ENCODE peak calls at places on chromosomes 3 and 15, in ten cellular contexts. S is spleen, M is A549, A is tibial nerve, P is transverse colon, U is ovary, K is HCT116, V is stomach, I is testis, F is K562. Q is an unnamed sample.

GRCh38 chr3:184343200-184343876 is 5.9 kb downstream of the FAM131A start:
- DNase-seq in M (no peak), S (no peak), F (no peak), K (no peak), U (no peak), V (no peak), I (no peak), P (no peak), A (no peak), Q (no peak)

GRCh38 chr3:118505784-118506183 is 528.9 kb downstream of the IGSF11 start:
- DNase-seq in U (no peak), K (no peak), S (no peak), P (no peak), V (no peak), A (no peak), M (no peak), I (no peak), F (no peak), Q (no peak)

GRCh38 chr15:33007295-33007855 is 187.1 kb downstream of the FMN1 start:
- DNase-seq in F (peak), U (no peak), A (no peak), S (no peak), V (no peak), P (no peak), I (no peak), M (peak), K (peak), Q (no peak)

GRCh38 chr3:28915711-28916481 is 365.0 kb upstream of the RBMS3 start:
- DNase-seq in K (peak), F (no peak), V (peak), U (no peak), P (peak), A (no peak), I (peak), S (no peak), M (peak), Q (no peak)

GRCh38 chr15:91793771-91794170 is 59.7 kb upstream of the SLCO3A1 start:
- DNase-seq in S (no peak), I (no peak), U (no peak), V (no peak), P (no peak), A (no peak), M (no peak), K (no peak), F (no peak), Q (no peak)

GRCh38 chr3:127410137-127410488 is 122.3 kb upstream of the PRR20G start:
- DNase-seq in P (no peak), F (no peak), K (no peak), V (peak), A (no peak), M (no peak), S (peak), I (no peak), U (no peak), Q (peak)

GRCh38 chr15:25184356-25185155 is 229.8 kb downstream of the SNRPN start:
- DNase-seq in U (no peak), K (no peak), V (no peak), F (no peak), I (no peak), M (no peak), S (peak), A (no peak), P (no peak), Q (no peak)

GRCh38 chr15:96699871-96700401 is 369.4 kb downstream of the NR2F2 start:
- DNase-seq in F (no peak), S (no peak), K (no peak), A (no peak), V (no peak), I (no peak), U (no peak), M (no peak), P (no peak), Q (no peak)

GRCh38 chr3:151171145-151171544 is 31.9 kb downstream of the GPR171 start:
- DNase-seq in V (no peak), M (no peak), A (no peak), U (no peak), P (peak), S (no peak), K (no peak), F (no peak), I (no peak), Q (peak)

GRCh38 chr3:12854550-12854949 is 13.2 kb upstream of the RPL32 start:
- DNase-seq in K (no peak), P (no peak), A (no peak), V (no peak), I (peak), S (no peak), F (no peak), U (no peak), M (no peak), Q (no peak)

GRCh38 chr15:42736178-42736792 is 643 bp downstream of the CDAN1 start:
- DNase-seq in P (no peak), V (no peak), M (peak), U (peak), F (peak), I (no peak), K (no peak), A (no peak), S (no peak), Q (no peak)

GRCh38 chr3:77459926-77460325 is 420.0 kb downstream of the ROBO2 start:
- DNase-seq in V (no peak), I (no peak), F (no peak), U (no peak), A (no peak), S (no peak), M (no peak), P (no peak), K (no peak), Q (no peak)

GRCh38 chr15:82624438-82624837 is 22.7 kb downstream of the CPEB1 start:
- DNase-seq in A (no peak), P (no peak), M (no peak), U (no peak), V (no peak), K (no peak), S (no peak), I (no peak), F (no peak), Q (no peak)

GRCh38 chr3:127655641-127656040 is 17.1 kb upstream of the ABTB1 start:
- DNase-seq in A (no peak), S (no peak), U (no peak), F (no peak), I (no peak), K (no peak), M (no peak), V (no peak), P (no peak), Q (no peak)

GRCh38 chr3:23594897-23595670 is 210.7 kb upstream of the UBE2E1 start:
- DNase-seq in S (no peak), P (no peak), K (no peak), F (no peak), A (no peak), I (no peak), M (no peak), V (no peak), U (no peak), Q (no peak)

GRCh38 chr15:57947781-57948180 is 117.7 kb downstream of the ALDH1A2 start:
- DNase-seq in M (no peak), F (no peak), I (peak), U (peak), V (no peak), K (no peak), A (no peak), P (no peak), S (no peak), Q (no peak)

GRCh38 chr3:38574411-38575278 is 74.8 kb downstream of the SCN5A start:
- DNase-seq in A (no peak), F (no peak), U (no peak), P (no peak), K (no peak), M (no peak), I (peak), V (peak), S (peak), Q (peak)

GRCh38 chr3:122943828-122944190 is 83.8 kb downstream of the SEMA5B start:
- DNase-seq in V (no peak), I (no peak), F (no peak), M (no peak), P (no peak), A (no peak), K (no peak), U (no peak), S (peak), Q (no peak)

GRCh38 chr15:64229129-64229724 is 66.4 kb upstream of the PPIB start:
- DNase-seq in A (no peak), P (no peak), F (no peak), V (no peak), K (no peak), S (no peak), M (no peak), I (no peak), U (no peak), Q (no peak)

GRCh38 chr3:9767418-9767817 is 2.3 kb downstream of the CAMK1 start:
- DNase-seq in K (no peak), F (no peak), M (no peak), V (no peak), U (no peak), S (no peak), A (no peak), P (no peak), I (no peak), Q (no peak)

GRCh38 chr15:48966595-48967301 is 3.0 kb upstream of the SHC4 start:
- DNase-seq in M (no peak), A (no peak), U (no peak), F (no peak), I (no peak), P (no peak), K (no peak), V (no peak), S (no peak), Q (no peak)

DNA sequence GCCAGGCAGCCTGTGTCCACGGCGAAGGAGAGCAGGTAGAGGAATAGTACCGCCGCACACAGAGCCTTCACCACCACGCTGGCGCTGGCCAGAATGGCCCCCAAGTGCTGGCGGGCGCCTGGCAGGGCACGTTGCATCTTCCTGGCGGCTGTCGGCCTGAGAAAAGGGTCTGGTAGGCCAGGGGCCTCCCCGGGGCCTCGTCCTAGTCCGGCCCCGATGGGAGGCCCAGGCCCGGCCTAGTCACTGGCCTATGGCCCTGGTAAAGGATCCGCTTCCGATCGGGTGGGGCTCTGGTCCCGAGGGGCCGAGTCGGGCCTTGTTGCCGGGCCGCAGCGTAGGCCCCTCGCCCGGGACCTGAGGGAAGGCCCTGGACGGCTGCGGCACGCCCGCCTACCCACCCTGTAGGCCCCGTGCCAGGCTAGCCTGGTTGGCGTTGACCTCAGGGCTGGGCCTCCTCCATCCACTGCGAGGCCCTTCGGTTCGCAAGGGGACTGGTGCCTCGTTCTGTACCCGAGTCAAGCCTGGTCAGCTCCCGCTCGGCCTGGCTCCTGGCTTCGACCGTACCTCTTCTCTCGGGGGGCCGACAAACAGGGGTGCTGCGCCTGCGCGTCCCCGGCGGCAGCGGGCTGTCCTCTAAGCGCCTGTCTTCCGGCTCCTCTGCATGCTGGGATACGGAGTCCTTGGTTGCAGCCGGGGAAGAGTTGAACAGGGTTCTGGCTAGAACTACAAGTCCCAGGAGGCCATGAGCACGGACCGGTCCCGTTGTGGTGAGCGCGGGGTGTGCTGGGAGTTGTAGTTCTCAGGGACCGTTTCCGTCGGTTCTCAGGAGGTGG is at the start of gene TMEM115:
- DNase-seq in P (peak), S (peak), U (peak), V (peak), K (peak), A (peak), F (peak), M (peak), I (peak), Q (peak)
- TF ChIP-seq POLR2A in P (peak), S (no peak), U (peak), V (no peak), K (no peak), A (peak), F (peak), M (peak), I (no peak), Q (peak)

GRCh38 chr15:86236721-86237121 is 157.1 kb downstream of the AGBL1 start:
- DNase-seq in M (no peak), K (no peak), V (no peak), A (no peak), U (no peak), S (no peak), F (no peak), I (no peak), P (no peak), Q (no peak)

GRCh38 chr15:86229306-86229705 is 149.6 kb downstream of the AGBL1 start:
- DNase-seq in A (no peak), I (no peak), M (no peak), K (no peak), V (no peak), U (no peak), P (no peak), F (no peak), S (no peak), Q (no peak)

GRCh38 chr15:86235667-86236066 is 156.0 kb downstream of the AGBL1 start:
- DNase-seq in K (no peak), P (no peak), F (no peak), U (no peak), V (no peak), S (no peak), M (no peak), I (no peak), A (no peak), Q (no peak)

GRCh38 chr15:86229966-86230365 is 150.3 kb downstream of the AGBL1 start:
- DNase-seq in U (no peak), I (no peak), V (no peak), M (no peak), F (no peak), A (no peak), P (no peak), K (no peak), S (no peak), Q (no peak)

DNA sequence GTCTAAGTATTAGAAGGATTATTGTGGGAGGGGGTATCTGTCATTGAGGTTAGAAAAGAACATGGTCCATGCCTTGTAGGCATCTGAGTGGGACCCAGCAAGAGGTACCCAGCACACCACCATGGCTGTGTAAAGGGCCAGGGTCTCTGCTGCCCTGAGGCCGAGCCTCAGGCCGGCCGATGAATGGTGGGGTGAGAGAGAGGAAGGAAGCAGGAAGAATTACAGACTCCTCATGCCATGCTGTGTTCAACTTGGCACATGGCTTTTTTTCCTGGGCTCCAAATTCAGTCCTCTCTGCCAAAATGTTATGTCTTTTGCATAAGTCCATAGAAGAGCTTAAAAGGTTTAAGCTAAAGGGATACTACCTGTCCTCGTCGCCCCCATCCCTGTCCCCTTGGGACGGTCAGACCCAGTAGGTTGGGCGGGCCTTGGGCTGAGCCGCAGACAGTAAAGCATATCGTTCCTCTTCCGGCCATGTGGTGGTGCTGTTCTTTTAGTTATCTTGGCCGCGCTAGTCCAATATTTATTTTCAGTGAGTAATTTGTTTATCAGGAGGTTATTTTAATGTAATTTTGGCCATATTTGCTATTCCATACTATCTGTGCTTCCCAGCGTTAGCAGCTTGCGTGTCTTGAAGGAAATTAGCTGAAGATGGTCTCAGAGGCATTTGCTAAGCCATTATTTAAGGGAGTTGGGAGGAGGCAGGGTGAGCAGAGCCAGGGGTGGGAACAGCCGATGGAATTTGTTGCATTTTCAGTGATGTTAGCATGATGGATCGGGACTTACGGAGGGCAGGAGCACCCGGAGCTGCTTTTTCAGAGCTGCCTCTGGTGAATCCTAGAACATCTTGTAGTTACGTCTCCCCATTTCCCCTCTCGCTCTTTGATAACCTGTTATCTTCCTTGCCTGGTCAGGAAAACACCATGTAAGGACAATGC is 152.5 kb downstream of the AGBL1 start:
- DNase-seq in K (no peak), F (peak), U (no peak), M (peak), S (no peak), A (no peak), I (peak), V (no peak), P (peak), Q (no peak)
- H3K4me3 ChIP-seq in K (no peak), F (no peak), U (no peak), M (no peak), S (no peak), A (peak), I (no peak), V (no peak), P (no peak), Q (no peak)

GRCh38 chr15:39920510-39921273 is 626 bp upstream of the GPR176 start:
- DNase-seq in F (peak), V (peak), S (peak), I (peak), K (no peak), A (peak), U (peak), M (peak), P (peak), Q (peak)
- TF ChIP-seq POLR2A in F (peak), V (no peak), S (no peak), I (no peak), K (peak), A (peak), U (peak), M (peak), P (peak), Q (no peak)

GRCh38 chr3:53200501-53201189 is 39.6 kb downstream of the PRKCD start:
- DNase-seq in A (no peak), K (no peak), V (no peak), S (no peak), P (no peak), U (no peak), I (no peak), M (no peak), F (no peak), Q (no peak)

GRCh38 chr3:53198996-53199395 is 38.0 kb downstream of the PRKCD start:
- DNase-seq in I (no peak), S (no peak), U (no peak), P (no peak), A (no peak), F (no peak), K (no peak), V (no peak), M (no peak), Q (no peak)

GRCh38 chr3:53199834-53200233 is 38.8 kb downstream of the PRKCD start:
- DNase-seq in U (no peak), S (no peak), V (no peak), K (no peak), F (no peak), P (no peak), I (no peak), A (no peak), M (no peak), Q (no peak)

GRCh38 chr3:53196575-53197407 is 35.8 kb downstream of the PRKCD start:
- DNase-seq in I (peak), P (peak), F (peak), M (no peak), K (peak), S (no peak), V (no peak), U (no peak), A (no peak), Q (no peak)

DNA sequence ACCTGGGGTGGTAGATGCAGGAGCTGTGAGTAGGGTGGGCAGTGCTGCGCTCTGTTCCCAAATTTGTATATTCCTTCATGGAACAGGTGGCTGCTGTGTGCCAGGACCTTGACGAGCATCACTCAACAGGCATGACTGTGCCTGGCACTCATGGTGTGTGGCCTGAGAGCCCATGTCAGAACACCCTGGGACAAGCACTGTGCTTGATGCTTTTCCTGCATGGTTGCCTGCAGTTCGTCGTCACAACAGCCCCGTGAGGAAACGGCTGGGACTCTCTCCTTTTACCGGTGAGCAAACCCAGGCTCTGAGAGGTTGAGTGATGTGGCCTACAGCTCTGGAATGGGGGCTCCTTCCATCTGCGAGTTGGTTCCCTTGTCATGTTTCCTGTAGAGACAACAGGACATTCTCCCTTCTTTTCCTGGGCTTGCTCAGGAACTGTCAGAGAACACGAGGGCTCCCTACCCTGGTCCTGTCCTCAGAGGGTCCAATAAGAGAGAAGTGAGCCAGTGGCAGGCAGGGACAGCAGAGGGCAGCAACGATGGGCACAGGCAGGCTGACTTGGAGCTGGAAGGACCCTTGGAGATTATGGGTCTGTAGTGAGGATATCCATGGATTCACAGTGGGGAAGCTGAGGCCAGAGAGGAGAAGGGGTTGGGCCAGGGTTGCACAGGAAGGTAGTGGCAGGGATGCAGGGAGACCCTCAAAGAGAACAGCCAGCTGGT is 37.4 kb downstream of the PRKCD start:
- DNase-seq in U (no peak), P (no peak), F (no peak), V (no peak), I (no peak), M (no peak), K (no peak), A (no peak), S (no peak), Q (no peak)
- H3K4me3 ChIP-seq in U (no peak), P (no peak), F (no peak), V (no peak), I (no peak), M (no peak), K (peak), A (no peak), S (no peak), Q (no peak)

DNA sequence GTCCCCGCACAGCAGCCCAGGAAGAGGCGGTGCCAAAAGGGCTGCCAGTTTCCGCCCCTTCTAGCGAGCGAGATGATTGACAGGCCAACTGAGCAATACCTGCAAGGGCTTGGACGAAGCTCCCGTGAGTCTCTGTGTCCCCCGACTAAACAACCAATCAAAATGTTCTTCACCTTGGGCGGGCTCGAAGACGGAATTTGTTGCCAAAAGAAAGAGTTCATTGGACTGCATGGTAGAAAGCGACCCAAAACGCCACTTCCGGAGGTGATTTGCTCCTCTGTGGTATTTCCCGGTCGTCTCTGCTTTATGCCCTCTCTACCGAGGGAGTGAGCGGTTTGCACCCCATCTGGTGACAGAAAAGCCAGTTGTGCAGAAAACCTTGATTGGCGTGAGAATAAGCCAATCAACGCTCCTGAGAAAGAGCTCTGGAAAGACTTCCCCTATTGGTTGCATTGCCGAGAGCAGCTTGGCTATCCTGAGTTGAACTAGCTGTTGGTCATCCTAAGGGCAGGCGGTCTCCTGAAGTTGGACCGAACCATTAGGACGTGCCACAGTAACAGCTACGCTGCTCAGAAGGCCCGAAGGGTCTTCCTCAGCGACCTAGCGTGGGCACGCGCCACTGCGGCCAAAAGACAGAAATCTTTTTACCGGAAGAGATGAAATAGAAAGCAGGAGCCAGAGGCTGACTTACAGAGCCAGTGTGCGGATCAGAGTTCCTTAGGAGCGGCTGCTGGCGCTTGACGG is 545 bp upstream of the UBP1 start:
- DNase-seq in K (peak), A (no peak), I (peak), S (peak), P (no peak), F (peak), M (peak), U (no peak), V (peak), Q (peak)
- TF ChIP-seq POLR2A in K (peak), A (peak), I (peak), S (no peak), P (peak), F (peak), M (peak), U (peak), V (no peak), Q (no peak)

GRCh38 chr3:112498916-112499315 is 356 bp downstream of the BTLA start:
- DNase-seq in M (no peak), S (no peak), F (no peak), P (no peak), A (no peak), I (no peak), U (no peak), V (no peak), K (no peak), Q (no peak)
- H3K4me3 ChIP-seq in M (no peak), S (peak), F (no peak), P (no peak), A (no peak), I (no peak), U (no peak), V (no peak), K (no peak), Q (no peak)

Q was measured in lower leg skin.